ENCODE peak calls at places on chromosome 22, in seven cellular contexts. C is IMR-90, U is H1, Q is trophoblast cell, K is mesendoderm, Y is mesenchymal stem cell, D is H9. H is an unnamed sample.

GRCh38 chr22:16717699-16718558 is 107.3 kb downstream of the XKR3 start:
- DNase-seq in C (no peak), U (no peak), Q (peak; percentile 43), K (no peak), Y (no peak), D (no peak), H (no peak)

GRCh38 chr22:33986167-33986771 is 66.0 kb upstream of the LARGE1 start:
- DNase-seq in C (no peak), U (no peak), Q (no peak), K (no peak), Y (no peak), D (no peak), H (no peak)

GRCh38 chr22:32996702-32997101 is 61.5 kb downstream of the SYN3 start:
- DNase-seq in C (no peak), U (peak; percentile 26), Q (peak; percentile 84), K (no peak), Y (no peak), D (no peak), H (no peak)

GRCh38 chr22:27133951-27134664 is 476.7 kb downstream of the MIAT start:
- DNase-seq in C (peak; percentile 86), U (no peak), Q (peak; percentile 37), K (peak; percentile 27), Y (peak; percentile 91), D (no peak), H (no peak)

GRCh38 chr22:33917744-33918406 is 2.4 kb downstream of the LARGE1 start:
- DNase-seq in C (peak; percentile 50), U (no peak), Q (no peak), K (peak; percentile 72), Y (peak; percentile 67), D (peak; percentile 48), H (no peak)

GRCh38 chr22:41820447-41820846 is 12.5 kb upstream of the SREBF2 start:
- DNase-seq in C (no peak), U (no peak), Q (no peak), K (no peak), Y (no peak), D (no peak), H (no peak)

GRCh38 chr22:33620085-33620484 is 300.2 kb downstream of the LARGE1 start:
- DNase-seq in C (no peak), U (no peak), Q (no peak), K (no peak), Y (no peak), D (no peak), H (no peak)

GRCh38 chr22:26502688-26503561 is 9.3 kb downstream of the TFIP11 start:
- DNase-seq in C (peak; percentile 51), U (peak; percentile 56), Q (peak; percentile 34), K (peak; percentile 87), Y (peak; percentile 68), D (peak; percentile 80), H (peak; percentile 31)

GRCh38 chr22:36339171-36340065 is 48.3 kb downstream of the MYH9 start:
- DNase-seq in C (peak; percentile 78), U (no peak), Q (peak; percentile 50), K (no peak), Y (peak; percentile 88), D (no peak), H (no peak)

GRCh38 chr22:27986937-27987336 is 67.9 kb upstream of the PITPNB start:
- DNase-seq in C (no peak), U (peak; percentile 35), Q (no peak), K (no peak), Y (peak; percentile 14), D (no peak), H (no peak)

GRCh38 chr22:20551805-20552449 is 44.5 kb downstream of the MED15 start:
- DNase-seq in C (no peak), U (no peak), Q (no peak), K (no peak), Y (no peak), D (no peak), H (no peak)

GRCh38 chr22:22027955-22028354 is 45.4 kb upstream of the TOP3B start:
- DNase-seq in C (no peak), U (no peak), Q (peak; percentile 50), K (no peak), Y (no peak), D (no peak), H (no peak)

GRCh38 chr22:42160830-42161696 is 30.5 kb upstream of the CYP2D6 start:
- DNase-seq in C (no peak), U (no peak), Q (no peak), K (peak; percentile 57), Y (no peak), D (no peak), H (no peak)

GRCh38 chr22:36413022-36413770 is 25.4 kb upstream of the MYH9 start:
- DNase-seq in C (peak; percentile 36), U (no peak), Q (peak; percentile 73), K (peak; percentile 91), Y (peak; percentile 73), D (no peak), H (no peak)

GRCh38 chr22:46576556-46577351 is 39.3 kb upstream of the CELSR1 start:
- DNase-seq in C (peak; percentile 35), U (no peak), Q (peak; percentile 67), K (peak; percentile 45), Y (peak; percentile 32), D (peak; percentile 30), H (peak; percentile 55)

GRCh38 chr22:37431366-37431765 is 4.1 kb upstream of the ELFN2 start:
- DNase-seq in C (peak; percentile 12), U (no peak), Q (no peak), K (no peak), Y (no peak), D (no peak), H (no peak)

GRCh38 chr22:46649176-46650077 is 29.2 kb downstream of the GRAMD4 start:
- DNase-seq in C (peak; percentile 71), U (no peak), Q (no peak), K (no peak), Y (no peak), D (no peak), H (no peak)

DNA sequence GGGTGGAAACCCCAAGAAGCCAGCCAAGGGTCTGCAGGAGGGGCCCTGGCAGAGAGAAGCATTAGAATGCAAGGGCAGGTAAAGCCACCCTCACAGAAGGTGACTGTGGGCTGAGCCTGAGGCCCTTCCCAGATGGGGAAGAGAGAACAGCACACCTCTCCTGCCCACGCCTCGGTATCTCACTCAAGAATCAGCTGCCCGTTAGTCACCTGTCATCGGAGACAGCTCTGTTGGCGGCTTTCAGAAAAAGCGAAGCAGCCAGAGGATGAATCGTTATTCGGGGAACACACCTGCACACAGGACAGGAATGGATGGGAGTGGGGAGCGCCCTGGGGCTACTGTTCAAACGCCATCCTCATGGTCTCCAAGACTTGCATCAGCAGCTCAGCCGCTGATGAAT is 21.7 kb upstream of the TMA7B start:
- DNase-seq in C (no peak), U (no peak), Q (no peak), K (no peak), Y (no peak), D (no peak), H (no peak)
- H2BK120ac ChIP-seq in C (no peak overlapping the region), U (no peak overlapping the region), Q (no peak overlapping the region), K (no peak overlapping the region), Y (no peak overlapping the region), D (no peak overlapping the region), H (no peak overlapping the region)

DNA sequence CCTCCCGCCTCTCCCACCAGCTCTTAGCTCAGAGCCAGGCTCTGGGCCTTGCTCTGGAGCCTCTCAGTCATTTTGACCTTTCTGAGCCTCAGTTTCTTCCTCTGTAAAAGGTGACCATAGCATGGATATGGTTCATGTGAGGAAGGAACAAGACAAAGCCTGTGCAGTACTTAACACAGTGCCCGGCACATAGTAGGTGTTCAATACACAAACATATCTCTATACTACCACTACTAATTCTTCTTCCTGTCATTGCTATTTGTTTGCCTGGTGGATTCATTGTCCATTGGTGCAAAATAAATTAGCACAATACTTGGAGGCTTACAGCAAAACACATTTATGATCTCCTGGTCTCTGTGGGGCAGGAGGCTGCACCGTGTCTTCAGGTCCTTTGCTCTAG is 21.6 kb upstream of the MPPED1 start:
- DNase-seq in C (no peak), U (no peak), Q (no peak), K (no peak), Y (no peak), D (no peak), H (no peak)
- H2AK5ac ChIP-seq in C (no peak overlapping the region), U (no peak overlapping the region), Q (no peak overlapping the region), K (no peak overlapping the region), Y (no peak overlapping the region), D (no peak overlapping the region), H (no peak overlapping the region)

DNA sequence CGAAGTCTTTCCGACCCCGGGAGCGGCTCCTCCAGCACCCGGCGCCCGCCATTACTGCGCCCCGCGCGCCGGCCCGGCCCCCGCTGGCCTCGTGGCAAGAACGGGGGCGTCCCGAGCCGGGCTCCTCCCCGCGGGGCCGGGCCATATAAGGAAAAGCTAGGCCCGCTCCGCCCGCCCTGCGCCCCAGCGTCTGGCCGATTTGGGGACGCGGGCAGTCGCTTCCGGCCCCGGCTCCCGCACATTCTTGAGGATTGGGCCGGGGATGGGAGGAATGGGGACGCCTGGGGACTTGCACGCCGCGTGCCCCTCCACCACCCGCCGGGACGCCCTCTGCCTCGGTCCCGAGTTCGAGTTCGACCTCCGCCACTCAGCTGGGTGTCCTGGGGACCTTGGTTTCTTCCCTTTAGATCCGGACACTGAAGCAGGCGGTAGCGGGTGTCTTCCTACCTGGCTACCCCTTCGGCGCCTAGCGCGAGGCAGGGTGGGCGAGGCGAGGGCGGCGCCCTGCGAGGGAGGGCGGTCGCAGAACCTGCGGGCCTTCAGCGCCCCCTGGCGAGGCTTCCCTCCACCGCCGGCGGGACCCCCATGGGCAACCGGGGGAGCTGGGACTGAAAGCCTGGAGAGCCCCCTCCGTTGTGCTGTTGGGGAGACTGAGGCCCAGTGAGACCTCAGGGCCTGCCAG is 3.8 kb downstream of the SMTN start:
- DNase-seq in C (peak; percentile 75), U (peak; percentile 95), Q (peak; percentile 66), K (peak; percentile 93), Y (peak; percentile 86), D (peak; percentile 89), H (peak; percentile 61)
- H2BK120ac ChIP-seq in C (peak overlapping the region; percentile 93), U (peak overlapping the region; percentile 60), Q (peak overlapping the region; percentile 69), K (no peak overlapping the region), Y (peak overlapping the region; percentile 56), D (peak overlapping the region; percentile 82), H (peak overlapping the region; percentile 33)

DNA sequence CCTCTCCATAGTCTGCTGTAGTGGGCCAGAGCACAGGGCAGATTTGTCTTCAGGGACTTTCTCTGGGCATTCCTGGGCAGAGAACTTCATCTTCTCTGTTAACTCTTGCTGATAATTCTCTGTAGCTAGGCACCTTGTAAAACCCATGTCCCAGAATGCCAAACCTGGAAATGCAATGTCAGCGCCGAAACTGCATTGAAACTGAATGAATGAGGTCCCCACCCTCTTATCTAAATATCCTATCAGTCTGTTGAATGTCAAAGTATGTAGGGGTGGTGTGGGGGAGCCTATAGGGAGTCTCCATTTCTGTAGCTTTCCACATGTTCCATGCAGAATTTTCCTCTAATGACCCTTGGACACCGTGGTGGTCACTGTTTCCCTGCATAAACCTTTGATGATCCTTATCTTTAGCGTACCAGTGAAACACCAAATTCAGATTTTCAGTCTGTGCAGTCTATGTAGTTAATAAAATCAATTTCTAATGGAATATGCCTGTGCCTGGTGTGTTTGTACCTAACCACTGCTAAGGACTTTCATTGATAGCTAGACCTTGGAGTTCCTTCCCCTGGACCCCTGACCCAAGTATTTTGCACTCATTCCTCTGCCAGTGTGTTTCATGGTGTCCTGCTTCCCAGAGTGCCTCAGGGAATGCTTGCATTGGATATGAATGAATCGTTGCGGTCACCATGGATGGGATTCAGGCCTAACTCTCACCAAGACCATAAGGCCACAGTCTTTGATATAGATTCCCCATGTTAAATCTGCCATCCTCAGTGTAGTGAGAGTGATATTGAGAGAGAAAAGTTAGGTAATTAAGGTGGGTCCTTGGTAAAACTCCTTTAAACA is 2.5 kb upstream of the CABIN1 start:
- DNase-seq in C (no peak), U (no peak), Q (no peak), K (no peak), Y (no peak), D (no peak), H (no peak)
- H2AK5ac ChIP-seq in C (no peak overlapping the region), U (no peak overlapping the region), Q (no peak overlapping the region), K (no peak overlapping the region), Y (no peak overlapping the region), D (no peak overlapping the region), H (no peak overlapping the region)